ENCODE peak calls at places on chromosomes 7 and 10, in five cellular contexts. O, Z, E, K and Q are unnamed samples. For H3K4me1, the result is how much of the 10 kb centered on the place peaks cover.

GRCh38 chr7:114930829-114931655 is 9.1 kb downstream of the MDFIC start:
- DNase-seq in O (no peak), Z (no peak), E (no peak), K (no peak), Q (no peak)

GRCh38 chr7:28433039-28433438 is 20.7 kb downstream of the CREB5 start:
- DNase-seq in O (no peak), Z (no peak), E (no peak), K (no peak), Q (no peak)

GRCh38 chr10:126634915-126635314 is 35.6 kb downstream of the C10orf90 start:
- DNase-seq in O (no peak), Z (no peak), E (no peak), K (no peak), Q (peak)

GRCh38 chr10:118057351-118057750 is 10.6 kb upstream of the RAB11FIP2 start:
- DNase-seq in O (peak), Z (no peak), E (no peak), K (no peak), Q (no peak)

GRCh38 chr10:100827819-100828743 is 82.7 kb downstream of the PAX2 start:
- DNase-seq in O (peak), Z (no peak), E (no peak), K (peak), Q (no peak)

GRCh38 chr10:106705576-106706526 is 458.7 kb downstream of the SORCS1 start:
- DNase-seq in O (peak), Z (no peak), E (peak), K (peak), Q (peak)

GRCh38 chr10:109664554-109664953 is 258.8 kb downstream of the XPNPEP1 start:
- DNase-seq in O (no peak), Z (no peak), E (no peak), K (no peak), Q (no peak)

GRCh38 chr10:42933454-42934340 is 143.2 kb upstream of the RET start:
- DNase-seq in O (peak), Z (no peak), E (no peak), K (peak), Q (peak)

GRCh38 chr7:17773289-17773626 is 167.0 kb downstream of the SNX13 start:
- DNase-seq in O (no peak), Z (no peak), E (no peak), K (no peak), Q (no peak)

GRCh38 chr10:65570143-65571010 is 1355.5 kb upstream of the LRRTM3 start:
- DNase-seq in O (peak), Z (peak), E (no peak), K (peak), Q (peak)

GRCh38 chr10:119415536-119416527 is 126.7 kb downstream of the RGS10 start:
- DNase-seq in O (no peak), Z (no peak), E (no peak), K (no peak), Q (no peak)

GRCh38 chr10:62924344-62924748 is 108.2 kb upstream of the EGR2 start:
- DNase-seq in O (peak), Z (no peak), E (no peak), K (peak), Q (no peak)

GRCh38 chr7:147775564-147775963 is 815.0 kb upstream of the C7orf33 start:
- DNase-seq in O (no peak), Z (no peak), E (no peak), K (no peak), Q (peak)

GRCh38 chr7:69772699-69773436 is 174.6 kb downstream of the AUTS2 start:
- DNase-seq in O (no peak), Z (no peak), E (no peak), K (no peak), Q (peak)

GRCh38 chr7:84112771-84113170 is 81.8 kb downstream of the SEMA3A start:
- DNase-seq in O (no peak), Z (no peak), E (no peak), K (no peak), Q (no peak)
- H3K4me1 ChIP-seq in O (half or more), Z (under half), E (under half), K (under half), Q (under half)

DNA sequence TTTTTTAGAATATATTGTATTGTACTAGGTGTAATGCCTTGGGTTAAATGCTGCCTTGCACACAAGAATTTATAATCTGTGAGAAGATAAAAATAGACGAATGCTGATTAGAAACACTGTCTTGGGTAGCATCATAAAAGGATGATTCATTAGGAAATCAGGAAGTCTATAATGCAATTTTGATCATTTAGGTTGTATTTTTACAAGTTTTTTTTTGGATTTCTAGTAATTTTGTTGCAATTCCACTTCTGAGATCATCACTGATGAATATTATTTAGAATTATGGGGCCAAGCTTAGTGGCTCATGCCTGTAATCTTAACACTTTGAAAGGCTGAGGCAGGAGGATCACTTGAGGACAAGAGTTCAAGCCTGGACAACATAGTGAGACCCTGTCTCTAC is 29.6 kb downstream of the WBP1L start:
- DNase-seq in O (no peak), Z (no peak), E (no peak), K (no peak), Q (no peak)
- H3K27ac ChIP-seq in O (no peak), Z (peak), E (no peak), K (no peak), Q (no peak)

GRCh38 chr10:95500649-95501048 is 60.5 kb downstream of the SORBS1 start:
- DNase-seq in O (no peak), Z (no peak), E (no peak), K (no peak), Q (no peak)
- H3K4me1 ChIP-seq in O (under half), Z (under half), E (under half), K (under half), Q (under half)

GRCh38 chr10:59098811-59099452 is 77.5 kb upstream of the PHYHIPL start:
- DNase-seq in O (no peak), Z (no peak), E (no peak), K (no peak), Q (no peak)
- H3K27ac ChIP-seq in O (no peak), Z (no peak), E (no peak), K (no peak), Q (no peak)

GRCh38 chr7:44077681-44078091 is 4.6 kb downstream of the POLM start:
- DNase-seq in O (no peak), Z (no peak), E (peak), K (no peak), Q (no peak)

GRCh38 chr7:44078521-44078920 is 3.8 kb downstream of the POLM start:
- DNase-seq in O (no peak), Z (no peak), E (no peak), K (no peak), Q (no peak)

GRCh38 chr7:44080118-44080517 is 2.2 kb downstream of the POLM start:
- DNase-seq in O (no peak), Z (peak), E (no peak), K (no peak), Q (no peak)

GRCh38 chr7:44080686-44081265 is 1.6 kb downstream of the POLM start:
- DNase-seq in O (no peak), Z (peak), E (no peak), K (no peak), Q (no peak)

GRCh38 chr7:44079221-44080021 is 2.9 kb downstream of the POLM start:
- DNase-seq in O (no peak), Z (peak), E (no peak), K (no peak), Q (no peak)
- H3K4me1 ChIP-seq in O (under half), Z (under half), E (half or more), K (under half), Q (under half)

DNA sequence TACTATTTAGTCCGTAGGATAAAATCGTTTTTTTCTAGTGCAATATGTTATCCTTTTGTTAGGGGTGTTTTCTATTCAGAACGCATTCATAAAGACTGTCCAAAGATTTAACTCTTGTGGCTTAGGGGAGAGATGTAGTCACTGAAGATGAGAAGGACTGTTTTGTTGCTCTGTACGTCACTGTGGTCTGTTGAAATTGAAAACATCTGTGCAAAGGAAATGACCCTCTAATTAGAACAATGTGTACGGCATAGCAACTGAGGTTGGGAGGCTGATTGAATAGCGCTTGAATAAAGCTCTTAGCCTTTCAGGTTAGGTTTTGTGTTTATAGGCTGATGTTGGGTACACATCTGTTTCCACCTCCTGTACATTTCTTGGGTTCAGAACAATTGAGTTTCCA is 453.4 kb upstream of the AKR1E2 start:
- DNase-seq in O (no peak), Z (no peak), E (no peak), K (no peak), Q (no peak)
- H3K27ac ChIP-seq in O (no peak), Z (no peak), E (no peak), K (no peak), Q (no peak)

GRCh38 chr10:32954080-32954479 is 4.0 kb downstream of the ITGB1 start:
- DNase-seq in O (no peak), Z (no peak), E (no peak), K (no peak), Q (no peak)
- H3K4me1 ChIP-seq in O (half or more), Z (half or more), E (half or more), K (half or more), Q (under half)

GRCh38 chr7:132504851-132505250 is 71.4 kb downstream of the PLXNA4 start:
- DNase-seq in O (no peak), Z (no peak), E (no peak), K (no peak), Q (no peak)

GRCh38 chr7:132501956-132502355 is 74.3 kb downstream of the PLXNA4 start:
- DNase-seq in O (no peak), Z (no peak), E (no peak), K (no peak), Q (no peak)

GRCh38 chr7:132503415-132503814 is 72.9 kb downstream of the PLXNA4 start:
- DNase-seq in O (no peak), Z (no peak), E (no peak), K (no peak), Q (no peak)

GRCh38 chr7:132500727-132501410 is 75.4 kb downstream of the PLXNA4 start:
- DNase-seq in O (peak), Z (no peak), E (no peak), K (peak), Q (no peak)

GRCh38 chr7:132504071-132504470 is 72.2 kb downstream of the PLXNA4 start:
- DNase-seq in O (no peak), Z (no peak), E (no peak), K (no peak), Q (no peak)
- H3K27ac ChIP-seq in O (no peak), Z (no peak), E (no peak), K (no peak), Q (no peak)

GRCh38 chr7:44630791-44631457 is 24.5 kb downstream of the OGDH start:
- DNase-seq in O (no peak), Z (no peak), E (no peak), K (no peak), Q (no peak)

GRCh38 chr7:44626620-44627019 is 20.2 kb downstream of the OGDH start:
- DNase-seq in O (no peak), Z (no peak), E (no peak), K (no peak), Q (no peak)

GRCh38 chr7:44631458-44632115 is 25.2 kb downstream of the OGDH start:
- DNase-seq in O (no peak), Z (no peak), E (no peak), K (no peak), Q (no peak)

GRCh38 chr7:44632196-44632595 is 25.8 kb downstream of the OGDH start:
- DNase-seq in O (no peak), Z (no peak), E (no peak), K (no peak), Q (no peak)

GRCh38 chr7:44629825-44630580 is 23.6 kb downstream of the OGDH start:
- DNase-seq in O (no peak), Z (no peak), E (no peak), K (no peak), Q (no peak)
- H3K4me1 ChIP-seq in O (under half), Z (half or more), E (under half), K (under half), Q (under half)